ENCODE peak calls at places on chromosomes 3 and 15, in seven cellular contexts. U is psoas muscle; V is astrocyte; W is CD8-positive, alpha-beta T cell; D is uterus; F is spleen; J is GM23338. X is an unnamed sample. For H3K4me1, the result is how much of the 10 kb centered on the place peaks cover.

GRCh38 chr15:79294075-79294474 is 11.6 kb downstream of the ANKRD34C start:
- DNase-seq in F (no peak), J (peak), U (no peak), D (no peak), V (no peak), W (no peak), X (no peak)

GRCh38 chr15:22253676-22254408 is 173.5 kb downstream of the OR4M2 start:
- DNase-seq in D (no peak), J (no peak), F (no peak), U (no peak), V (no peak), W (no peak), X (no peak)

GRCh38 chr3:134709563-134710312 is 58.9 kb upstream of the KY start:
- DNase-seq in V (peak), F (no peak), W (no peak), J (peak), D (peak), U (no peak), X (no peak)

GRCh38 chr15:93210995-93211394 is 122.0 kb upstream of the RGMA start:
- DNase-seq in V (no peak), W (no peak), U (peak), J (no peak), D (no peak), F (no peak), X (no peak)

GRCh38 chr3:10551821-10552630 is 46.6 kb upstream of the ATP2B2 start:
- DNase-seq in D (peak), J (no peak), U (peak), F (no peak), W (peak), V (peak), X (no peak)

GRCh38 chr3:76651784-76652183 is 388.1 kb upstream of the ROBO2 start:
- DNase-seq in U (no peak), F (no peak), V (no peak), W (no peak), D (no peak), J (peak), X (peak)

GRCh38 chr15:67967871-67968423 is 86.2 kb upstream of the PIAS1 start:
- DNase-seq in J (peak), V (peak), F (peak), D (peak), W (no peak), U (peak), X (peak)

GRCh38 chr3:111246967-111247760 is 175.5 kb downstream of the NECTIN3 start:
- DNase-seq in W (no peak), F (no peak), J (no peak), U (no peak), D (no peak), V (peak), X (no peak)

GRCh38 chr15:73915085-73915484 is 11.2 kb upstream of the LOXL1 start:
- DNase-seq in W (no peak), J (no peak), D (no peak), U (no peak), F (no peak), V (no peak), X (no peak)

GRCh38 chr15:41892621-41893421 is 1.0 kb downstream of the SPTBN5 start:
- DNase-seq in J (no peak), V (no peak), F (no peak), U (peak), W (peak), D (no peak), X (no peak)

GRCh38 chr3:57007513-57008415 is 52.7 kb upstream of the SPATA12 start:
- DNase-seq in D (peak), J (peak), W (no peak), F (no peak), V (peak), U (peak), X (peak)

GRCh38 chr3:13251166-13251892 is 168.8 kb downstream of the NUP210 start:
- DNase-seq in D (no peak), V (no peak), U (peak), W (no peak), J (no peak), F (no peak), X (no peak)

GRCh38 chr3:147919496-147919895 is 510.3 kb downstream of the ZIC1 start:
- DNase-seq in U (no peak), J (no peak), D (no peak), V (no peak), W (no peak), F (no peak), X (no peak)

GRCh38 chr3:157502916-157503620 is at the start of gene VEPH1:
- DNase-seq in D (no peak), V (peak), J (peak), F (no peak), W (no peak), U (no peak), X (no peak)

GRCh38 chr15:44275431-44275830 is 13.1 kb upstream of the GOLM2 start:
- DNase-seq in F (no peak), U (no peak), W (no peak), V (no peak), D (no peak), J (no peak), X (no peak)

GRCh38 chr15:73482184-73482583 is 39.2 kb downstream of the REC114 start:
- DNase-seq in V (no peak), D (no peak), W (no peak), J (no peak), U (no peak), F (no peak), X (no peak)

GRCh38 chr3:111194048-111194447 is 122.4 kb downstream of the NECTIN3 start:
- DNase-seq in W (no peak), U (no peak), J (no peak), D (no peak), V (no peak), F (no peak), X (peak)

GRCh38 chr15:63600001-63600645 is 2.9 kb downstream of the FBXL22 start:
- DNase-seq in W (no peak), U (peak), D (no peak), F (no peak), J (peak), V (no peak), X (no peak)

GRCh38 chr3:150371741-150372254 is 36.3 kb upstream of the TSC22D2 start:
- DNase-seq in F (no peak), W (no peak), J (no peak), V (peak), U (no peak), D (peak), X (no peak)

GRCh38 chr3:122392868-122393844 is 9.2 kb downstream of the FAM162A start:
- DNase-seq in D (no peak), J (peak), U (no peak), W (peak), V (peak), F (no peak), X (peak)

GRCh38 chr15:70566989-70567388 is 196.4 kb downstream of the UACA start:
- DNase-seq in F (no peak), U (no peak), D (no peak), W (no peak), J (no peak), V (no peak), X (no peak)

GRCh38 chr15:78685157-78685830 is 44.3 kb upstream of the CHRNB4 start:
- DNase-seq in U (no peak), V (no peak), W (no peak), J (peak), F (peak), D (no peak), X (peak)

GRCh38 chr3:170997966-170998913 is 28.3 kb downstream of the SLC2A2 start:
- DNase-seq in W (no peak), D (no peak), V (peak), J (no peak), F (no peak), U (no peak), X (no peak)

GRCh38 chr3:190877925-190878324 is 15.4 kb upstream of the GMNC start:
- DNase-seq in W (no peak), V (no peak), D (no peak), F (no peak), J (peak), U (no peak), X (peak)

GRCh38 chr3:129413687-129414506 is 14.5 kb downstream of the EFCAB12 start:
- DNase-seq in V (peak), W (no peak), F (no peak), D (no peak), U (no peak), J (no peak), X (no peak)

GRCh38 chr3:191070201-191070600 is 128.8 kb upstream of the OSTN start:
- DNase-seq in D (no peak), J (no peak), U (no peak), V (peak), F (no peak), W (no peak), X (no peak)

GRCh38 chr3:170809021-170809974 is 60.7 kb downstream of the RPL22L1 start:
- DNase-seq in V (peak), J (peak), F (no peak), U (no peak), W (no peak), D (no peak), X (peak)

GRCh38 chr3:72661115-72661457 is 187.2 kb downstream of the SHQ1 start:
- DNase-seq in D (peak), V (peak), W (no peak), J (no peak), U (peak), F (no peak), X (no peak)

GRCh38 chr3:170033489-170033888 is 4.3 kb upstream of the GPR160 start:
- DNase-seq in W (peak), V (no peak), D (no peak), U (no peak), J (no peak), F (no peak), X (no peak)

GRCh38 chr3:58471025-58471887 is 20.6 kb upstream of the KCTD6 start:
- DNase-seq in U (no peak), W (peak), F (no peak), J (no peak), V (peak), D (no peak), X (no peak)

GRCh38 chr15:68354923-68355322 is 77.0 kb downstream of the ITGA11 start:
- DNase-seq in W (no peak), F (no peak), D (peak), J (no peak), V (peak), U (no peak), X (no peak)

GRCh38 chr3:67090472-67090871 is 92.4 kb downstream of the KBTBD8 start:
- DNase-seq in U (no peak), W (no peak), F (no peak), J (no peak), V (peak), D (no peak), X (no peak)

GRCh38 chr3:102078864-102079808 is 229.8 kb downstream of the NFKBIZ start:
- DNase-seq in W (no peak), D (no peak), V (no peak), F (peak), U (no peak), J (peak), X (no peak)

GRCh38 chr3:71355862-71356261 is 227.7 kb downstream of the FOXP1 start:
- DNase-seq in F (no peak), V (no peak), D (no peak), U (no peak), W (no peak), J (no peak), X (no peak)
- H3K27ac ChIP-seq in F (no peak), V (no peak), D (no peak), U (no peak), W (no peak), J (no peak), X (peak)

GRCh38 chr3:20572473-20572872 is 386.5 kb upstream of the SGO1 start:
- DNase-seq in D (no peak), W (no peak), V (no peak), J (no peak), U (no peak), F (no peak), X (no peak)
- H3K4me1 ChIP-seq in D (under half), W (under half), V (under half), J (under half), U (under half), F (under half), X (under half)

GRCh38 chr3:48663489-48664312 is 1.0 kb upstream of the CELSR3 start:
- DNase-seq in F (peak), D (peak), U (peak), W (peak), V (peak), J (peak), X (no peak)
- H3K27ac ChIP-seq in F (peak), D (peak), U (no peak), W (peak), V (peak), J (peak), X (no peak)

GRCh38 chr3:14429689-14430452 is 27.5 kb downstream of the SLC6A6 start:
- DNase-seq in U (no peak), V (no peak), D (no peak), W (no peak), F (no peak), J (no peak), X (no peak)
- H3K4me1 ChIP-seq in U (half or more), V (under half), D (under half), W (half or more), F (half or more), J (under half), X (half or more)

DNA sequence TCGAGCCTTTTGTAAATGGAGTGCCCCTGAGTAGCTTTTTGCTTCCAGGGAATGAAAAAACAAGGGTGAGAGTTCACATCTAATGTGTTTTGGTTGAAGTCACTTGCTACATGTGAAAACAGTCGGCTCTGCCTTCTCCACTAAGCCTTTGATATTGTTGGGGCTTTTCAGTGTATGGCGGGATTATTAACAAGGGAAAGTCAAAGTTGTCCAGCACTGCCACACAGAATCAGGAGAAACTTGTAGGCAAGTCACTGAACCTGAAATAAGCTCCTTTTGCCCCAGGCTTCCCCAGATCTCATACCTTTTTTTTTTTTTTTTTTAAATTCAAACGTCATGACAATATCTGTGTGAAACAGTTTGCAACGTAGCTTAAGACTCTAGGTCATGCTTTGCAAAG is 248.0 kb downstream of the FEZF2 start:
- DNase-seq in V (no peak), U (no peak), J (no peak), W (no peak), D (no peak), F (no peak), X (no peak)
- H3K27ac ChIP-seq in V (no peak), U (no peak), J (no peak), W (no peak), D (no peak), F (no peak), X (no peak)

DNA sequence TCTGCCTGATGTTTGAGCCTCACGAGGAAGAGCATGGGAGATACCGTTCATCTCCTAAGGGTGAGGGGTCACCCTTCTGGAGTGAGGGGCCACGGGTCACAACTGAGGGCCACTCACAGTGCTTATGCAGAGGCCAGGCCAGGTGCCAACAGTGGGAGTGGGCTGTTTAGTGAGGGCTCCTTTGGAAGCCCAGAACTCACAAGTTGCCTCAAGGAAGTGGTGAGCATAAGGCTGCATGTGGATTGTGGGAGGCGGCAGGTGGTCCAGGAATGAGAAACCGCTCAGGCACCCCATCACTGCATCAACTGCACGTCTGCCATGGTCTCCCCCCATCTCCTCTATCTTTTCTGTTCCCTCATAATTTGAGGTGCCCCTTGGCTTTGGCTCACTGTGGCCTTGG is 26.5 kb downstream of the SPSB4 start:
- DNase-seq in V (no peak), U (no peak), W (no peak), F (no peak), J (no peak), D (no peak), X (no peak)
- H3K4me1 ChIP-seq in V (under half), U (under half), W (under half), F (under half), J (half or more), D (under half), X (under half)

DNA sequence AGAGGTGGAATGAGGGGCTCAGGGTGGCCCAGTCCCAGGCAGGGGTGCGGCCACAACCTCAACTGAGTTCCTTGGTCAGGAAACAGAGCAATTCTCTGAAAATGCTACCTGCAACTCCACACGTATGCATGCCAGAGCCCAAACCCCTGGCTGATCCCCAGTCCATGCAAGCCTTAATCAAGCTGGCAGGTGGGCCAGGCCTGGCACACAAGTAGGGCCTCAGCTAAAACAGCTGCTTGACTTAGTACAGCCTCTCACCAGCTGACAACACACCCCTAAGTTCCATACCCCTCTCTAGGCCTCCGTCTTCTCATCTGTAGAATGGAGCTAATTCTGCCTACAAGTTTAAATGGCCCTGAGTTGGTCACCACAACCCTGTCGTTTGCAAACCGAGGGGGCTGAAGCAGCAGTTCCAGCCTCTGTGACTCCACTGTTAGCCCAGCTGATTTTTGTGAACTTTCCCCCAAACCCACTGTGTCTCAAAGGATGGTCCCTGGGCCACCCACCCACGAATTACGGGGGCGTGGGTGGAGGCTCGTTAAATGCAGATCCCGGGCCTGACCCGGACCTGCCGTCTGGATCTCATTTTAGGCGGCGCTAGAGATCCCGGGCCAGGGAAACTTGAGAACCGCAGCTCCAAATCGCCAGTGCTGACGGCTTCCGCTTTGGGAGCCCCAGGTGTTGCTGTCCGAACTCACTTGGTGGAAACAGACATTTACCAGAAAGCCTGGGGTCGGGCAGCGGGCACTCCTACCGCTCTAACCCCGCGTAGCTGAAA is 927 bp downstream of the CHDH start:
- DNase-seq in U (peak), J (peak), W (no peak), F (no peak), D (peak), V (peak), X (no peak)
- H3K27ac ChIP-seq in U (peak), J (peak), W (no peak), F (no peak), D (peak), V (no peak), X (no peak)

DNA sequence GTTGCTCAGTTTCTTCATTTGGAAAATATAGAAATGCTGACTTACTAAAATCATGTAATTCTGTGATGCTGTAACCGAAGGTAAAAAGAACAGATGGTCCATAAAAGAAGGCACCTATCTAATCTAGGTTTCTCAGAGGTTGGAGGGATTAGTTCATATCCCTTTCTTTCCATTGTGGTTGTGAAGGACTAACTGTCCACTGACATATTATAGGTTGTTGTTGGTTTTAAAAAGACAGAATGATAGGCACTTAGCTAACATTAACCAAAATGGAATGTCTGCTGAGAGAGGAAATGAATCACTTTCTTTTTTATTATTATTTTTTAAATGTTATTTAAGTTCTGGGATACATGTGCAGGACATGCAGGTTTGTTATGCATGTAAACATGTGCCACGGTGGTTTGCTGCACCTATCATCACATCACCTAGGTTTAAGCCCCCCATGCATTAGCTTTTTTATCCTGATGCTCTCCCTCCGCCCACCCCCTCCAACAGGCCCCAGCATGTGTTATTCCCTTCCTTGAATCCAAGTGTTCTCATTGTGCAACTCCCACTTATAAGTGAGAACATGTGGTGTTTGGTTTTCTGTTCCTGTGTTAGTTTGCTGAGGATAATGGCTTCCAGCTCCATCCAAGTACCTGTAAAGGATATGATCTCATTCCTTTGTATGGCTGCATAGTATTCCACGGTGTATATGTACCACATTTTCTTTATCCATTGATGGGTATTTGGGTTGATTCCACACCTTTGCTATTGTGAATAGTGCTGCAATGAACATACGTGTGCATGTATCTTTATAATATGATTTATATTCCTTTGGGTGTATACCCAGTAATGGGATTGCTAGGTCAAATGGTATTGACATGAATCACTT is 45.8 kb downstream of the ALDH1A2 start:
- DNase-seq in W (no peak), F (no peak), U (no peak), J (no peak), D (no peak), V (peak), X (no peak)
- H3K4me1 ChIP-seq in W (under half), F (under half), U (under half), J (under half), D (under half), V (under half), X (under half)

GRCh38 chr15:98717942-98718341 is 69.6 kb downstream of the IGF1R start:
- DNase-seq in V (no peak), W (no peak), U (no peak), F (no peak), D (no peak), J (no peak), X (no peak)
- H3K27ac ChIP-seq in V (no peak), W (no peak), U (peak), F (no peak), D (no peak), J (peak), X (no peak)

DNA sequence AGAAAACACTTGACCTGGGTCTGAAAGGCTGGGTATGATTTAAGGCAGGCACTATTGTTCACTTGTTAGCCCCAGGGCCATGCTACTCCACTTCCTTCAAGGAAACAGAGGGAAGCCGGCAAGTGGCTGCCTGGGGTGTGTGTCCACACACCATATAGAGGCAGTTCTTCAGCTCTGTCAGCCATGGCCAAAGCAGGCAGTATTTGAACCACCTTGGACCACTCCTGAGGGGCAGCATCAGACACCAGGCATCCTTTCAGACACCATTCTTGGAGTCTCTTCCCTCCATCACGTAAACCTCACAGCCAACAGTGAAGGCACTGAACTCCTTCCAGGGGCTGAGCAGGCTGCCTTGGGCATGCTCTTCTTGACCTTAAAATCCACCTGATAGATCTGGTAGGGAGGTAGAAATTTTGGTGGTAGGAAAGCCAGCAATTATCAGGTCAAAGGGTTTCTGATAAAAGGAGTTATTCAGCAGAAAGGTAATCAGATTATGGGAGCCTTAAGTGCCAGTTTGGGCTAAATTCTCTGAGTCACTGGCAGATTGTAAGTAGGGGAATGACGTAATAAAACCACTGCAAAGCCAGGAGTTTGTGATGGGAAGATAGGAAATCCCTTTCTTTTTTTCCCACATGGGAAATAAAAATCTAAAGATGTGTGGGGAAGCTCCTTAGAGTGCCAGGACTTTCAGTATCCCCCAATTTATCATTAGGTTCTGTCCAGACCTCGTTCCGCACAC is 20.2 kb downstream of the TGFBR2 start:
- DNase-seq in D (no peak), F (no peak), W (no peak), V (peak), U (no peak), J (no peak), X (no peak)
- H3K4me1 ChIP-seq in D (under half), F (half or more), W (half or more), V (under half), U (half or more), J (under half), X (under half)